ENCODE peak calls at places on chromosomes 13 and 19, in six cellular contexts. One of them, this sample, is unnamed.

GRCh38 chr19:5540208-5540607 is 27.5 kb downstream of the TINCR start:
- DNase-seq in effector memory CD4-positive, alpha-beta T cell: no peak
- DNase-seq in Peyer's patch: no peak
- DNase-seq in colonic mucosa: no peak
- DNase-seq in uterus: no peak
- DNase-seq in cardiac muscle cell: no peak
- DNase-seq in this sample: no peak

GRCh38 chr19:1260749-1261511 is 8.2 kb upstream of the CIRBP start:
- DNase-seq in Peyer's patch: peak; percentile 95
- DNase-seq in effector memory CD4-positive, alpha-beta T cell: peak; percentile 97
- DNase-seq in colonic mucosa: peak; percentile 97
- DNase-seq in cardiac muscle cell: peak; percentile 98
- DNase-seq in uterus: peak; percentile 96
- DNase-seq in this sample: no peak

GRCh38 chr19:35034005-35034502 is 3.8 kb downstream of the SCN1B start:
- DNase-seq in colonic mucosa: no peak
- DNase-seq in uterus: no peak
- DNase-seq in cardiac muscle cell: no peak
- DNase-seq in Peyer's patch: no peak
- DNase-seq in effector memory CD4-positive, alpha-beta T cell: no peak
- DNase-seq in this sample: no peak

GRCh38 chr19:12365094-12365371 is 450 bp downstream of the ZNF442 start:
- DNase-seq in uterus: peak; percentile 16
- DNase-seq in effector memory CD4-positive, alpha-beta T cell: no peak
- DNase-seq in Peyer's patch: no peak
- DNase-seq in colonic mucosa: no peak
- DNase-seq in cardiac muscle cell: no peak
- DNase-seq in this sample: no peak

GRCh38 chr13:82817133-82817532 is 1065.1 kb downstream of the SLITRK1 start:
- DNase-seq in effector memory CD4-positive, alpha-beta T cell: no peak
- DNase-seq in cardiac muscle cell: no peak
- DNase-seq in Peyer's patch: no peak
- DNase-seq in colonic mucosa: no peak
- DNase-seq in uterus: no peak
- DNase-seq in this sample: no peak

GRCh38 chr13:109249780-109250528 is 536.4 kb downstream of the IRS2 start:
- DNase-seq in Peyer's patch: no peak
- DNase-seq in colonic mucosa: no peak
- DNase-seq in cardiac muscle cell: no peak
- DNase-seq in effector memory CD4-positive, alpha-beta T cell: no peak
- DNase-seq in uterus: no peak
- DNase-seq in this sample: no peak

GRCh38 chr19:49489601-49490167 is 2.3 kb downstream of the RPL13A start:
- DNase-seq in colonic mucosa: no peak
- DNase-seq in Peyer's patch: peak; percentile 68
- DNase-seq in effector memory CD4-positive, alpha-beta T cell: peak; percentile 21
- DNase-seq in cardiac muscle cell: no peak
- DNase-seq in uterus: no peak
- DNase-seq in this sample: no peak

GRCh38 chr19:6806488-6806887 is 34.0 kb downstream of the VAV1 start:
- DNase-seq in Peyer's patch: no peak
- DNase-seq in uterus: no peak
- DNase-seq in cardiac muscle cell: no peak
- DNase-seq in effector memory CD4-positive, alpha-beta T cell: no peak
- DNase-seq in colonic mucosa: no peak
- DNase-seq in this sample: no peak

GRCh38 chr13:91922969-91923592 is 524.7 kb downstream of the GPC5 start:
- DNase-seq in uterus: no peak
- DNase-seq in colonic mucosa: no peak
- DNase-seq in Peyer's patch: no peak
- DNase-seq in cardiac muscle cell: peak; percentile 40
- DNase-seq in effector memory CD4-positive, alpha-beta T cell: no peak
- DNase-seq in this sample: no peak

GRCh38 chr19:50361290-50362029 is 4.0 kb downstream of the NAPSA start:
- DNase-seq in effector memory CD4-positive, alpha-beta T cell: no peak
- DNase-seq in colonic mucosa: no peak
- DNase-seq in Peyer's patch: no peak
- DNase-seq in uterus: no peak
- DNase-seq in cardiac muscle cell: no peak
- DNase-seq in this sample: no peak

GRCh38 chr19:49391581-49392399 is 3.7 kb downstream of the KASH5 start:
- DNase-seq in colonic mucosa: peak; percentile 81
- DNase-seq in cardiac muscle cell: peak; percentile 88
- DNase-seq in Peyer's patch: peak; percentile 78
- DNase-seq in uterus: peak; percentile 64
- DNase-seq in effector memory CD4-positive, alpha-beta T cell: peak; percentile 62
- DNase-seq in this sample: no peak

GRCh38 chr13:106129273-106129672 is 406.2 kb downstream of the EFNB2 start:
- DNase-seq in uterus: no peak
- DNase-seq in effector memory CD4-positive, alpha-beta T cell: no peak
- DNase-seq in cardiac muscle cell: no peak
- DNase-seq in Peyer's patch: no peak
- DNase-seq in colonic mucosa: no peak
- DNase-seq in this sample: no peak

GRCh38 chr13:27919934-27920676 is at the start of gene PDX1:
- DNase-seq in Peyer's patch: no peak
- DNase-seq in cardiac muscle cell: peak; percentile 74
- DNase-seq in colonic mucosa: peak; percentile 71
- DNase-seq in effector memory CD4-positive, alpha-beta T cell: no peak
- DNase-seq in uterus: no peak
- DNase-seq in this sample: no peak

GRCh38 chr13:109868583-109869311 is 82.4 kb upstream of the IRS2 start:
- DNase-seq in colonic mucosa: no peak
- DNase-seq in cardiac muscle cell: no peak
- DNase-seq in Peyer's patch: no peak
- DNase-seq in uterus: no peak
- DNase-seq in effector memory CD4-positive, alpha-beta T cell: no peak
- DNase-seq in this sample: peak; percentile 12

GRCh38 chr13:72500851-72501250 is 226.6 kb downstream of the MZT1 start:
- DNase-seq in effector memory CD4-positive, alpha-beta T cell: no peak
- DNase-seq in colonic mucosa: no peak
- DNase-seq in uterus: no peak
- DNase-seq in Peyer's patch: no peak
- DNase-seq in cardiac muscle cell: no peak
- DNase-seq in this sample: no peak

GRCh38 chr19:50906217-50906616 is 5.0 kb downstream of the KLK4 start:
- DNase-seq in cardiac muscle cell: peak; percentile 58
- DNase-seq in effector memory CD4-positive, alpha-beta T cell: no peak
- DNase-seq in colonic mucosa: peak; percentile 32
- DNase-seq in uterus: no peak
- DNase-seq in Peyer's patch: no peak
- DNase-seq in this sample: no peak

GRCh38 chr13:95723428-95723827 is 46.5 kb downstream of the DNAJC3 start:
- DNase-seq in colonic mucosa: no peak
- DNase-seq in uterus: no peak
- DNase-seq in cardiac muscle cell: no peak
- DNase-seq in Peyer's patch: no peak
- DNase-seq in effector memory CD4-positive, alpha-beta T cell: no peak
- DNase-seq in this sample: no peak

GRCh38 chr13:102597029-102598015 is 536 bp downstream of the TPP2 start:
- DNase-seq in cardiac muscle cell: peak; percentile 22
- DNase-seq in uterus: peak; percentile 23
- DNase-seq in effector memory CD4-positive, alpha-beta T cell: no peak
- DNase-seq in colonic mucosa: peak; percentile 39
- DNase-seq in Peyer's patch: peak; percentile 25
- DNase-seq in this sample: no peak

GRCh38 chr13:51192348-51192747 is 29.9 kb upstream of the FAM124A start:
- DNase-seq in cardiac muscle cell: no peak
- DNase-seq in colonic mucosa: no peak
- DNase-seq in Peyer's patch: no peak
- DNase-seq in uterus: no peak
- DNase-seq in effector memory CD4-positive, alpha-beta T cell: no peak
- DNase-seq in this sample: no peak

GRCh38 chr13:36887758-36888521 is 32.1 kb downstream of the SMAD9 start:
- DNase-seq in cardiac muscle cell: no peak
- DNase-seq in colonic mucosa: no peak
- DNase-seq in effector memory CD4-positive, alpha-beta T cell: no peak
- DNase-seq in Peyer's patch: no peak
- DNase-seq in uterus: no peak
- DNase-seq in this sample: no peak

GRCh38 chr13:84237181-84237580 is 354.9 kb upstream of the SLITRK1 start:
- DNase-seq in Peyer's patch: no peak
- DNase-seq in effector memory CD4-positive, alpha-beta T cell: no peak
- DNase-seq in uterus: no peak
- DNase-seq in colonic mucosa: no peak
- DNase-seq in cardiac muscle cell: no peak
- DNase-seq in this sample: no peak

GRCh38 chr19:35223856-35224505 is 4.6 kb downstream of the FAM187B start:
- DNase-seq in Peyer's patch: no peak
- DNase-seq in cardiac muscle cell: no peak
- DNase-seq in colonic mucosa: no peak
- DNase-seq in uterus: no peak
- DNase-seq in effector memory CD4-positive, alpha-beta T cell: no peak
- DNase-seq in this sample: no peak

GRCh38 chr19:42113641-42114348 is 18.5 kb downstream of the POU2F2 start:
- DNase-seq in cardiac muscle cell: no peak
- DNase-seq in uterus: no peak
- DNase-seq in effector memory CD4-positive, alpha-beta T cell: no peak
- DNase-seq in Peyer's patch: peak; percentile 78
- DNase-seq in colonic mucosa: no peak
- DNase-seq in this sample: peak; percentile 87

GRCh38 chr13:43769552-43769951 is 17.2 kb downstream of the ENOX1 start:
- DNase-seq in cardiac muscle cell: no peak
- DNase-seq in effector memory CD4-positive, alpha-beta T cell: no peak
- DNase-seq in colonic mucosa: no peak
- DNase-seq in uterus: no peak
- DNase-seq in Peyer's patch: no peak
- DNase-seq in this sample: no peak

GRCh38 chr13:28047784-28048388 is 52.5 kb downstream of the FLT3 start:
- DNase-seq in uterus: no peak
- DNase-seq in effector memory CD4-positive, alpha-beta T cell: no peak
- DNase-seq in Peyer's patch: no peak
- DNase-seq in colonic mucosa: no peak
- DNase-seq in cardiac muscle cell: no peak
- DNase-seq in this sample: no peak

DNA sequence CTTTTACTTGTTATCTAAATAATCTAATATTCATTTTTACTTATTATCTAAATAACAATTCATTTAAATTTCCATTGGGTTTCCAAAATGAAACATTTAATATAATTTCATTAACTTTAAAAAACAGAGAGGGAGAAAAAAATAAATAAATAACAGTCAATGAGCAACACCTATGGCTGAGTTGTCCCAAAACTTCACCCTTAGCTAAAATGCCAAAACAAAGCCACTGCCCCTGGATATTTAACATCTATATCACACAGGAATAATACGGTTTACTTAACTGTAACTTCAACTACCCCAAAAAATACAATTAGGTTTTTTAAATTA is 570 bp downstream of the ELF1 start:
- DNase-seq in cardiac muscle cell: no peak
- DNase-seq in colonic mucosa: no peak
- DNase-seq in uterus: no peak
- DNase-seq in Peyer's patch: no peak
- DNase-seq in effector memory CD4-positive, alpha-beta T cell: no peak
- DNase-seq in this sample: no peak
- H3K4me3 ChIP-seq in cardiac muscle cell: no peak overlapping the region
- H3K4me3 ChIP-seq in colonic mucosa: peak overlapping the region; percentile 33
- H3K4me3 ChIP-seq in uterus: peak overlapping the region; percentile 25
- H3K4me3 ChIP-seq in Peyer's patch: peak overlapping the region; percentile 33
- H3K4me3 ChIP-seq in effector memory CD4-positive, alpha-beta T cell: peak overlapping the region; percentile 58
- H3K4me3 ChIP-seq in this sample: peak overlapping the region; percentile 59

DNA sequence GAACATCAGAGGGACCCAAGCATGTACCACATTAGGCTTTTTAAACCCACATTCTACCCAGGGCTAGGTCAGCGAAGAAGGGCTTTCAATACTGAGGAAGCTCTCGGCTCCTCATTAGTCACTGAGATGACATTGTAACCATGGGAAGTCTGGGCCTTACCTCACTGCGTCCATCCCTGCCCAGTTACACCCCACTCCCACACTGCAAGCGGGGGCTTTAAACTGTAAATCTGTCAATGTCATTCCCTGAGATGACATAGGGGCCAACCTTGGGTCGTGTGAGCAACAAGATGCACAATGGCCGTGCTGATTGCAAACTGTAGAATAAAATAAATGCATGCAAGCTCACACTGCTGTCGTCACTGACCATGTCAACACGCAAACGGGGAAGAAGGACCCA is 21.7 kb upstream of the TFDP1 start:
- DNase-seq in Peyer's patch: no peak
- DNase-seq in effector memory CD4-positive, alpha-beta T cell: no peak
- DNase-seq in cardiac muscle cell: no peak
- DNase-seq in colonic mucosa: peak; percentile 12
- DNase-seq in uterus: no peak
- DNase-seq in this sample: no peak
- H3K4me3 ChIP-seq in Peyer's patch: no peak overlapping the region
- H3K4me3 ChIP-seq in effector memory CD4-positive, alpha-beta T cell: no peak overlapping the region
- H3K4me3 ChIP-seq in cardiac muscle cell: no peak overlapping the region
- H3K4me3 ChIP-seq in colonic mucosa: no peak overlapping the region
- H3K4me3 ChIP-seq in uterus: no peak overlapping the region
- H3K4me3 ChIP-seq in this sample: no peak overlapping the region

GRCh38 chr19:31416548-31416947 is 67.3 kb upstream of the TSHZ3 start:
- DNase-seq in uterus: no peak
- DNase-seq in Peyer's patch: no peak
- DNase-seq in effector memory CD4-positive, alpha-beta T cell: no peak
- DNase-seq in colonic mucosa: no peak
- DNase-seq in cardiac muscle cell: no peak
- DNase-seq in this sample: no peak

GRCh38 chr19:31419871-31420430 is 70.7 kb upstream of the TSHZ3 start:
- DNase-seq in Peyer's patch: no peak
- DNase-seq in uterus: no peak
- DNase-seq in cardiac muscle cell: no peak
- DNase-seq in effector memory CD4-positive, alpha-beta T cell: no peak
- DNase-seq in colonic mucosa: no peak
- DNase-seq in this sample: no peak

GRCh38 chr19:31418055-31418454 is 68.8 kb upstream of the TSHZ3 start:
- DNase-seq in colonic mucosa: no peak
- DNase-seq in cardiac muscle cell: no peak
- DNase-seq in Peyer's patch: no peak
- DNase-seq in effector memory CD4-positive, alpha-beta T cell: no peak
- DNase-seq in uterus: no peak
- DNase-seq in this sample: no peak

GRCh38 chr19:31421856-31422255 is 72.6 kb upstream of the TSHZ3 start:
- DNase-seq in uterus: no peak
- DNase-seq in cardiac muscle cell: no peak
- DNase-seq in colonic mucosa: no peak
- DNase-seq in effector memory CD4-positive, alpha-beta T cell: no peak
- DNase-seq in Peyer's patch: no peak
- DNase-seq in this sample: no peak

GRCh38 chr19:31418692-31419430 is 69.6 kb upstream of the TSHZ3 start:
- DNase-seq in cardiac muscle cell: no peak
- DNase-seq in Peyer's patch: no peak
- DNase-seq in colonic mucosa: no peak
- DNase-seq in effector memory CD4-positive, alpha-beta T cell: no peak
- DNase-seq in uterus: no peak
- DNase-seq in this sample: no peak
- H3K4me3 ChIP-seq in cardiac muscle cell: no peak overlapping the region
- H3K4me3 ChIP-seq in Peyer's patch: no peak overlapping the region
- H3K4me3 ChIP-seq in colonic mucosa: no peak overlapping the region
- H3K4me3 ChIP-seq in effector memory CD4-positive, alpha-beta T cell: no peak overlapping the region
- H3K4me3 ChIP-seq in uterus: no peak overlapping the region
- H3K4me3 ChIP-seq in this sample: no peak overlapping the region

DNA sequence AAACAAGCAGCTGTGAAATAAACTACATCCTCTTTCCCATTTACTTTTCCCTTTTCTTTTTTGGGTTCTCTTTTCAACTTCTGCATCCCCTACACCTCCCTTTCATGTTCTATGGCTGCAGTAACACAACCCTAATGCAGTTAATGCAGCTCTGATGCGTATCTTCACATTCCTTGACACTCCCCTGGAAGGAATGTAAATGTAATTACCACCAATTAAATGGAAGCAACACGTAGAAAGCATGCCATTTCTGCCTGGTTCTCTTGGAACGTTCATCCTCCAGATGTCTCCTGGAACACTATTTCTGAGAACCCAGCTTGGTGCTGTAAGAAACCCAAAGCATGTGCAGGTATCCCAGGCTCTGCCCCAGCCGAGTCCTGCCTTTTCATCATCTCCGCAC is 166.8 kb upstream of the FREM2 start:
- DNase-seq in uterus: no peak
- DNase-seq in Peyer's patch: no peak
- DNase-seq in effector memory CD4-positive, alpha-beta T cell: no peak
- DNase-seq in colonic mucosa: no peak
- DNase-seq in cardiac muscle cell: no peak
- DNase-seq in this sample: no peak
- H3K4me3 ChIP-seq in uterus: no peak overlapping the region
- H3K4me3 ChIP-seq in Peyer's patch: no peak overlapping the region
- H3K4me3 ChIP-seq in effector memory CD4-positive, alpha-beta T cell: no peak overlapping the region
- H3K4me3 ChIP-seq in colonic mucosa: no peak overlapping the region
- H3K4me3 ChIP-seq in cardiac muscle cell: no peak overlapping the region
- H3K4me3 ChIP-seq in this sample: no peak overlapping the region